ENCODE peak calls at places on chromosomes 2 and 18, in five cellular contexts. A is NCI-H2081; S is activated T-cell treated with anti-CD3 and anti-CD28 coated beads for 1 hour; W is stimulated activated CD4-positive, alpha-beta T cell treated with anti-CD3 and anti-CD28 coated beads, Interleukin-2, amount 100 ng/mL, for 48 hours; X is posterior vena cava. V is an unnamed sample.

GRCh38 chr2:88423733-88424132 is 28.8 kb downstream of the FOXI3 start:
- DNase-seq in A (no peak), S (no peak), W (no peak), X (no peak), V (no peak)

GRCh38 chr2:28102455-28102874 is 211.9 kb downstream of the BABAM2 start:
- DNase-seq in A (no peak), S (no peak), W (no peak), X (no peak), V (no peak)

GRCh38 chr2:29570539-29570938 is 350.8 kb downstream of the ALK start:
- DNase-seq in A (no peak), S (no peak), W (no peak), X (no peak), V (no peak)

GRCh38 chr2:70133521-70134348 is 46.5 kb downstream of the PCBP1 start:
- DNase-seq in A (no peak), S (no peak), W (no peak), X (peak), V (peak)

GRCh38 chr2:234495076-234495800 is 1.6 kb downstream of the ARL4C start:
- DNase-seq in A (no peak), S (no peak), W (no peak), X (no peak), V (no peak)

GRCh38 chr2:190836767-190837166 is 43.9 kb upstream of the GLS start:
- DNase-seq in A (no peak), S (no peak), W (no peak), X (no peak), V (no peak)

GRCh38 chr2:109381327-109381820 is 232.4 kb downstream of the SEPTIN10 start:
- DNase-seq in A (no peak), S (no peak), W (no peak), X (peak), V (no peak)

GRCh38 chr18:43819397-43819796 is 542.1 kb upstream of the SYT4 start:
- DNase-seq in A (no peak), S (no peak), W (no peak), X (no peak), V (no peak)

GRCh38 chr2:210086292-210086691 is 83.9 kb downstream of the RPE start:
- DNase-seq in A (no peak), S (no peak), W (no peak), X (no peak), V (no peak)

GRCh38 chr2:51263921-51264320 is 232.0 kb upstream of the NRXN1 start:
- DNase-seq in A (peak), S (no peak), W (no peak), X (no peak), V (no peak)

GRCh38 chr2:136060401-136060940 is 57.5 kb downstream of the CXCR4 start:
- DNase-seq in A (no peak), S (no peak), W (no peak), X (no peak), V (no peak)

GRCh38 chr2:10014418-10015190 is 28.7 kb upstream of the KLF11 start:
- DNase-seq in A (no peak), S (no peak), W (no peak), X (peak), V (no peak)

GRCh38 chr2:29450823-29451222 is 335.6 kb downstream of the CLIP4 start:
- DNase-seq in A (no peak), S (no peak), W (no peak), X (no peak), V (no peak)

GRCh38 chr2:176534798-176535479 is 265.7 kb downstream of the MTX2 start:
- DNase-seq in A (no peak), S (no peak), W (no peak), X (no peak), V (no peak)

GRCh38 chr2:234631896-234632514 is 135.1 kb upstream of the ARL4C start:
- DNase-seq in A (no peak), S (no peak), W (no peak), X (no peak), V (no peak)

GRCh38 chr18:41075212-41075611 is 879.8 kb upstream of the PIK3C3 start:
- DNase-seq in A (no peak), S (no peak), W (no peak), X (no peak), V (no peak)

GRCh38 chr2:73337828-73338227 is 44.5 kb upstream of the EGR4 start:
- DNase-seq in A (no peak), S (no peak), W (no peak), X (no peak), V (no peak)

GRCh38 chr2:173307287-173307686 is 47.4 kb upstream of the CDCA7 start:
- DNase-seq in A (no peak), S (no peak), W (no peak), X (no peak), V (no peak)

GRCh38 chr2:232503792-232504323 is 16.2 kb upstream of the ECEL1 start:
- DNase-seq in A (no peak), S (no peak), W (no peak), X (no peak), V (no peak)

GRCh38 chr2:44740678-44741077 is 200.8 kb upstream of the SIX3 start:
- DNase-seq in A (no peak), S (no peak), W (no peak), X (no peak), V (no peak)

GRCh38 chr2:119393971-119394748 is 27.4 kb downstream of the DBI start:
- DNase-seq in A (no peak), S (no peak), W (no peak), X (no peak), V (no peak)

GRCh38 chr2:16208921-16209320 is 268.6 kb downstream of the MYCN start:
- DNase-seq in A (no peak), S (no peak), W (no peak), X (no peak), V (no peak)

GRCh38 chr2:60364441-60364840 is 189.0 kb downstream of the BCL11A start:
- DNase-seq in A (no peak), S (no peak), W (no peak), X (no peak), V (no peak)

GRCh38 chr2:207385903-207386302 is 143.9 kb upstream of the CREB1 start:
- DNase-seq in A (no peak), S (no peak), W (no peak), X (no peak), V (no peak)

GRCh38 chr18:985301-985700 is 80.6 kb downstream of the ADCYAP1 start:
- DNase-seq in A (no peak), S (no peak), W (no peak), X (no peak), V (no peak)

GRCh38 chr2:43086451-43087221 is 139.8 kb downstream of the ZFP36L2 start:
- DNase-seq in A (no peak), S (no peak), W (no peak), X (peak), V (no peak)

GRCh38 chr2:204950695-204951094 is 405.4 kb downstream of the PARD3B start:
- DNase-seq in A (no peak), S (no peak), W (no peak), X (no peak), V (no peak)

GRCh38 chr2:195451160-195451559 is 205.9 kb upstream of the SLC39A10 start:
- DNase-seq in A (no peak), S (no peak), W (no peak), X (no peak), V (no peak)

GRCh38 chr2:11932053-11932512 is 185.7 kb downstream of the LPIN1 start:
- DNase-seq in A (no peak), S (no peak), W (no peak), X (no peak), V (no peak)

GRCh38 chr2:36459725-36460137 is 104.2 kb downstream of the CRIM1 start:
- DNase-seq in A (no peak), S (no peak), W (no peak), X (no peak), V (no peak)

GRCh38 chr2:16630463-16630862 is 35.2 kb downstream of the CYRIA start:
- DNase-seq in A (no peak), S (no peak), W (no peak), X (no peak), V (no peak)

GRCh38 chr18:77112161-77112801 is 20.3 kb downstream of the MBP start:
- DNase-seq in A (no peak), S (no peak), W (no peak), X (peak), V (no peak)

GRCh38 chr2:144875996-144876395 is 356.1 kb upstream of the ZEB2 start:
- DNase-seq in A (no peak), S (no peak), W (no peak), X (no peak), V (no peak)

GRCh38 chr2:36586672-36587071 is 11.3 kb downstream of the FEZ2 start:
- DNase-seq in A (no peak), S (no peak), W (no peak), X (no peak), V (no peak)